ENCODE peak calls at places on chromosomes 6 and 20, in four cellular contexts. One of them, this sample, is unnamed.

GRCh38 chr6:99348823-99349619 is 453 bp downstream of the FAXC start:
- DNase-seq in HepG2: no peak
- DNase-seq in A549: no peak
- DNase-seq in K562: peak
- DNase-seq in this sample: peak

GRCh38 chr6:108737594-108738546 is 110.4 kb upstream of the ARMC2 start:
- DNase-seq in HepG2: no peak
- DNase-seq in A549: peak
- DNase-seq in K562: peak
- DNase-seq in this sample: peak

GRCh38 chr6:31525932-31526591 is 2.7 kb upstream of the MCCD1 start:
- DNase-seq in A549: no peak
- DNase-seq in K562: peak
- DNase-seq in HepG2: no peak
- DNase-seq in this sample: peak

GRCh38 chr6:13987400-13987865 is 62.7 kb downstream of the RNF182 start:
- DNase-seq in K562: peak
- DNase-seq in A549: no peak
- DNase-seq in HepG2: no peak
- DNase-seq in this sample: no peak

GRCh38 chr6:156955494-156956183 is 178.5 kb downstream of the ARID1B start:
- DNase-seq in K562: no peak
- DNase-seq in A549: no peak
- DNase-seq in HepG2: no peak
- DNase-seq in this sample: no peak

GRCh38 chr6:2803731-2804429 is 37.8 kb downstream of the SERPINB1 start:
- DNase-seq in A549: no peak
- DNase-seq in HepG2: no peak
- DNase-seq in K562: no peak
- DNase-seq in this sample: no peak

GRCh38 chr6:153958860-153959259 is 80.2 kb upstream of the OPRM1 start:
- DNase-seq in A549: no peak
- DNase-seq in K562: no peak
- DNase-seq in HepG2: no peak
- DNase-seq in this sample: no peak

GRCh38 chr6:74075323-74075722 is 379.3 kb downstream of the CD109 start:
- DNase-seq in K562: no peak
- DNase-seq in HepG2: no peak
- DNase-seq in A549: no peak
- DNase-seq in this sample: peak

GRCh38 chr6:80210618-80211017 is 104.1 kb downstream of the BCKDHB start:
- DNase-seq in K562: no peak
- DNase-seq in A549: no peak
- DNase-seq in HepG2: no peak
- DNase-seq in this sample: no peak

GRCh38 chr20:11870411-11870810 is 47.3 kb upstream of the BTBD3 start:
- DNase-seq in HepG2: no peak
- DNase-seq in K562: no peak
- DNase-seq in A549: no peak
- DNase-seq in this sample: no peak

GRCh38 chr6:118589186-118589585 is 41.1 kb downstream of the PLN start:
- DNase-seq in HepG2: no peak
- DNase-seq in A549: no peak
- DNase-seq in K562: no peak
- DNase-seq in this sample: peak

DNA sequence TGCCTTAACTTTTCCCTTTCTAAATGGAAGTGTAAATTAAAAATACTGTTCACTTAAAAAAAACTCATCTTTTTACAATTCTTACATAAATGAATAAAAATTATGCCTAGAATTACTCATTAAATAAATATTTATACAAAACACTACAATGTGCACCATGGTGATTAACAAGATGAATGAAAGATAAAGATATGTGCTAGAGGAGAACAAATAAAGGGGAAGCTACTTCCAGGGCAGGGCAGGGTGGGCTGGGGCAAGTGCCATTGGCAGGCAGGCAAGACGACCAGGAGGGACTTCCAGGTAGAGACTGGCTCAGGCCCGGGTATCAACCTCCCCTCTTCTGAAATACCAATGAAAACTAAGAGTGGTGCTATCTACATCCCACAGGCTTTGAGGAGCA is 20.4 kb downstream of the PREP start:
- DNase-seq in A549: no peak
- DNase-seq in K562: no peak
- DNase-seq in HepG2: no peak
- DNase-seq in this sample: no peak
- TF ChIP-seq CEBPB in A549: no peak
- TF ChIP-seq CEBPB in K562: no peak
- TF ChIP-seq CEBPB in HepG2: no peak
- TF ChIP-seq CEBPB in this sample: no peak

DNA sequence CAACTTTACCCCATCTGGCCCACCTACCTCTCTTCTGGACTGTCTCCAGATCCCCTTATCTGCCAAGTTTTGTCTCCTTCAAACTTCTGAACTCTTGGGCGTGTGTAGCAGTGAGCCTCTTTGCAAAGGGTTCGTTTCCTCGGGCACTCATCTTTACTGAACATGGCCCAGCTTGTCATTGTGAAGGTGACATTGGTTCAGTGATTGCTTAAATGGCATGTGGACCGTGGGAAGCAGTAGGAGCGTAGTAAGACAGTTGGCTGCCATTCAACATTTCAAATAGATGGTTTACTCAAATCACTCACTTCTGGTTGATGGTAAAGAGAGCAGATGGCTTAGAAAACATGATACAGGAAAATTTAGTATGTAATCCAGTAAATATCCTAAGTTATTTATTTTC is 34.8 kb upstream of the KIF25 start:
- DNase-seq in A549: no peak
- DNase-seq in K562: no peak
- DNase-seq in HepG2: no peak
- DNase-seq in this sample: no peak
- TF ChIP-seq MAZ in A549: no peak
- TF ChIP-seq MAZ in K562: no peak
- TF ChIP-seq MAZ in HepG2: no peak
- TF ChIP-seq MAZ in this sample: no peak

DNA sequence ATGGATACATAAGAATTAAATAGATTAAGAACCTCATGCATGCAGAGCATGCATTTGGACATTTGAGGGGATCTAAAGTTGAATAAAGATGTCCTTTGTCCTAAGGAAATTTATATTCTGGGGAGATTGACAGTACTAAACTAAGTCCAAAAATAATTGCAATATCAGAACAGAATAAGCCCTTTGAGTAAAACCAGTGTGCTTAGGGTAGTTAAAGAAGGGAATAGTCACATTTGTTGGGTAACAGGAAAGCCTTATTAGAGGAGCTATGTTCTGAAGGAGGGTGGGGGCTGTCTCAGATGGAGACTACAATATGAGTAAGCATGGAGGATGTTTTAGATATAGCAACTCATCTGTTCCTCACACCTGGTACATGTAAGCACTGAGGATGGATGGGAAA is 35.8 kb downstream of the CDC5L start:
- DNase-seq in A549: no peak
- DNase-seq in HepG2: no peak
- DNase-seq in K562: no peak
- DNase-seq in this sample: no peak
- TF ChIP-seq CEBPB in A549: no peak
- TF ChIP-seq CEBPB in HepG2: no peak
- TF ChIP-seq CEBPB in K562: no peak
- TF ChIP-seq CEBPB in this sample: no peak

DNA sequence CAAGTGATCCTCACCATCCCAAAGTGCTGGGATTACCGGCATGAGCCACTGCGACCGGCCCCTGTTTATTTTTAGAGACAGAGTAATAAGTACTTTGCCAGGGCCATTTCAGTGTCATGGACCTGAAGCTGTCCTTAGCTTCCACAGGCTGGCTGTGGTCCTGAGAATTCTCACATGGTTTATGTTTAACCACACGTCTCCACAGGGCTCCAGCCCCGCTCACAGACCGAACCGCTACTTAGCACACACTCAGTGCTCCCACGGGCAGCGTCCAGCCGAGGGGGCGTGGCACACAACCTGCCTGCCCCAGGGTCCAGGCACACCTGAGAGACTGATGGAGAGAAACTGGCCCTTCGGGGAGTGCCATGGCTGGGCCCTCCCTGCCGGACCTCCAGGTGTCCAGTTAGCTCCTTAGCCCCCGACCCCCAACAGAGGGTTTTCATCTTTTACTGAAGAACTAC is 11.7 kb downstream of the ACSS1 start:
- DNase-seq in HepG2: peak
- DNase-seq in K562: no peak
- DNase-seq in A549: no peak
- DNase-seq in this sample: no peak
- TF ChIP-seq MAZ in HepG2: peak
- TF ChIP-seq MAZ in K562: no peak
- TF ChIP-seq MAZ in A549: no peak
- TF ChIP-seq MAZ in this sample: no peak

This sample was measured in IMR-90.